ENCODE peak calls at places on chromosomes 3 and 15, in ten cellular contexts. O is thyroid gland, E is A549, B is ovary, J is GM12891, H is uterus, C is H1, F is HepG2, Y is lower leg skin, P is tibial nerve. A is an unnamed sample.
A peak's percentile ranks its signal among the peaks of the same experiment; 100 is the strongest.

GRCh38 chr3:182178488-182179200 is 466.9 kb downstream of the SOX2 start:
- DNase-seq in O (no peak), E (no peak), B (no peak), J (no peak), H (no peak), C (no peak), F (no peak), Y (no peak), P (no peak), A (no peak)

GRCh38 chr15:92510163-92510882 is 116.6 kb downstream of the ST8SIA2 start:
- DNase-seq in O (no peak), E (peak; percentile 15), B (no peak), J (no peak), H (no peak), C (peak; percentile 54), F (no peak), Y (no peak), P (no peak), A (no peak)

GRCh38 chr3:19866751-19867347 is 67.2 kb downstream of the EFHB start:
- DNase-seq in O (peak; percentile 27), E (peak; percentile 61), B (no peak), J (peak; percentile 15), H (no peak), C (peak; percentile 41), F (peak; percentile 38), Y (no peak), P (peak; percentile 70), A (peak; percentile 83)

GRCh38 chr3:119600732-119601131 is 3.0 kb downstream of the PLA1A start:
- DNase-seq in O (peak; percentile 51), E (peak; percentile 12), B (no peak), J (no peak), H (no peak), C (no peak), F (no peak), Y (no peak), P (no peak), A (peak; percentile 24)

GRCh38 chr3:177335728-177336127 is 138.4 kb upstream of the TBL1XR1 start:
- DNase-seq in O (no peak), E (no peak), B (no peak), J (no peak), H (no peak), C (no peak), F (no peak), Y (no peak), P (no peak), A (no peak)

GRCh38 chr15:71124937-71125755 is 9.9 kb downstream of the THSD4 start:
- DNase-seq in O (peak; percentile 33), E (no peak), B (no peak), J (no peak), H (no peak), C (no peak), F (no peak), Y (no peak), P (no peak), A (no peak)

GRCh38 chr15:90201150-90201943 is at the start of gene SEMA4B:
- DNase-seq in O (peak; percentile 83), E (peak; percentile 61), B (peak; percentile 78), J (peak; percentile 97), H (peak; percentile 66), C (no peak), F (peak; percentile 36), Y (peak; percentile 94), P (peak; percentile 45), A (peak; percentile 84)

GRCh38 chr3:31922962-31923361 is 58.1 kb downstream of the OSBPL10 start:
- DNase-seq in O (no peak), E (peak; percentile 20), B (no peak), J (no peak), H (no peak), C (no peak), F (peak; percentile 83), Y (no peak), P (no peak), A (no peak)

GRCh38 chr3:98817546-98817945 is 54.4 kb downstream of the ST3GAL6 start:
- DNase-seq in O (no peak), E (peak; percentile 59), B (no peak), J (peak; percentile 9), H (no peak), C (no peak), F (peak; percentile 31), Y (no peak), P (no peak), A (peak; percentile 76)

GRCh38 chr3:32440481-32441350 is 49.1 kb downstream of the CMTM7 start:
- DNase-seq in O (peak; percentile 55), E (no peak), B (no peak), J (no peak), H (no peak), C (no peak), F (no peak), Y (peak; percentile 49), P (no peak), A (no peak)

GRCh38 chr15:78325092-78325843 is 14.9 kb upstream of the CRABP1 start:
- DNase-seq in O (peak; percentile 59), E (no peak), B (no peak), J (no peak), H (no peak), C (no peak), F (no peak), Y (no peak), P (no peak), A (no peak)

GRCh38 chr3:125061170-125061569 is 5.4 kb upstream of the HEG1 start:
- DNase-seq in O (no peak), E (no peak), B (peak; percentile 60), J (no peak), H (peak; percentile 76), C (no peak), F (no peak), Y (no peak), P (peak; percentile 82), A (no peak)

GRCh38 chr15:33278816-33279612 is 31.8 kb upstream of the RYR3 start:
- DNase-seq in O (peak; percentile 30), E (peak; percentile 88), B (no peak), J (no peak), H (no peak), C (peak; percentile 51), F (no peak), Y (no peak), P (no peak), A (peak; percentile 22)

GRCh38 chr15:60134609-60135008 is 130.5 kb downstream of the FOXB1 start:
- DNase-seq in O (peak; percentile 25), E (peak; percentile 31), B (no peak), J (no peak), H (no peak), C (no peak), F (no peak), Y (no peak), P (no peak), A (no peak)

GRCh38 chr15:88636039-88636438 is 2.8 kb upstream of the ISG20 start:
- DNase-seq in O (peak; percentile 47), E (peak; percentile 52), B (no peak), J (no peak), H (no peak), C (no peak), F (no peak), Y (no peak), P (no peak), A (peak; percentile 23)
- TF ChIP-seq POLR2A in O (no peak), E (no peak), B (no peak), J (no peak), H (no peak), C (peak; percentile 62), F (no peak), Y (no peak), P (no peak), A (no peak)

GRCh38 chr3:61562042-61562809 is 855 bp downstream of the PTPRG start:
- DNase-seq in O (peak; percentile 39), E (peak; percentile 19), B (peak; percentile 55), J (peak; percentile 6), H (no peak), C (no peak), F (no peak), Y (no peak), P (no peak), A (no peak)

GRCh38 chr3:61562810-61563613 is 1.6 kb downstream of the PTPRG start:
- DNase-seq in O (peak; percentile 59), E (no peak), B (peak; percentile 43), J (peak; percentile 13), H (peak; percentile 37), C (no peak), F (peak; percentile 20), Y (no peak), P (no peak), A (no peak)

GRCh38 chr3:61560452-61561373 is 658 bp upstream of the PTPRG start:
- DNase-seq in O (peak; percentile 81), E (peak; percentile 46), B (peak; percentile 90), J (peak; percentile 57), H (peak; percentile 87), C (peak; percentile 69), F (peak; percentile 81), Y (peak; percentile 96), P (peak; percentile 78), A (peak; percentile 2)

GRCh38 chr3:61559108-61559731 is 2.2 kb upstream of the PTPRG start:
- DNase-seq in O (no peak), E (no peak), B (no peak), J (no peak), H (no peak), C (no peak), F (no peak), Y (no peak), P (no peak), A (no peak)

DNA sequence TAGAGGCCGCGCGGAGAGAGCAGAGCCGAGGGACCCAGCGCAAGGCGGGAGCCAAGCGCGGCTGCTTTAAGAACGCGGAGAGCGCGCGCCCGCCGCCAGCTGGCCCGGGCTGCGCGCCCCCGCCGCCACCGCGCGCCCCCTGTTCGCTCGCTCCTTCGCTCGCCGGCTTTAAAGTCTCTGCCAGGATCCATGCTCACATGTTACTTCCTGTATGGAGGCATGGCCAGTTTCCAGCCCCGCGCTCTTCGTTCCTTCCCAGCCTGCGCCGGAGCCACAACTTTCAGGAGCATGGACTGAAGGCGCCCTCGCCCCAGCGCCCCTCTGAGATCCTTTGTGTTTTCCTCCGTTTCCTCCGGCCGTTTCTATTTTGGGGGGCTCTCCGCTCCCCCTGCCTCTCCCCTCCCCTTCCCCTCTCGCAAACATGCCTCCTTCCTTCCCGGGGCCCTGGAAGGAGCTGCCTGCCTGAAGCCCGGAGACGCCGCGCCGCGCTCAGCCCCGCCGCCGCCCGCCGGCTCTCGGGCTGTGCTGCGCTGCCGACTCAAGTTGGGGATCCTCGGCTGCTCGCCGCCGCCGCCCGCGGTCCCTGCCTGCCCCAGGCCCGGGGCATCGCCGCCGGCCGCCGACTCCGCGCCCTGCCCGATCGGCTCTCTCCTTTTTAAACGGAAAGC is at the start of gene PTPRG:
- DNase-seq in O (peak; percentile 92), E (peak; percentile 74), B (peak; percentile 94), J (peak; percentile 69), H (peak; percentile 90), C (peak; percentile 61), F (peak; percentile 82), Y (peak; percentile 97), P (peak; percentile 86), A (no peak)
- TF ChIP-seq POLR2A in O (no peak), E (no peak), B (peak; percentile 61), J (peak; percentile 38), H (peak; percentile 70), C (peak; percentile 83), F (peak; percentile 79), Y (no peak), P (peak; percentile 33), A (no peak)

GRCh38 chr15:63038926-63039673 is 3.4 kb upstream of the TPM1 start:
- DNase-seq in O (no peak), E (no peak), B (no peak), J (no peak), H (no peak), C (no peak), F (no peak), Y (no peak), P (no peak), A (no peak)
- TF ChIP-seq POLR2A in O (no peak), E (no peak), B (no peak), J (no peak), H (no peak), C (no peak), F (no peak), Y (no peak), P (no peak), A (no peak)

GRCh38 chr15:63122002-63122893 is 587 bp downstream of the LACTB start:
- DNase-seq in O (peak; percentile 91), E (peak; percentile 90), B (peak; percentile 81), J (peak; percentile 76), H (peak; percentile 85), C (peak; percentile 21), F (peak; percentile 73), Y (peak; percentile 99), P (peak; percentile 67), A (peak; percentile 88)
- TF ChIP-seq POLR2A in O (no peak), E (no peak), B (no peak), J (no peak), H (no peak), C (no peak), F (peak; percentile 49), Y (no peak), P (no peak), A (peak; percentile 24)